ENCODE peak calls at places on chromosome 6, in four cellular contexts. One of them, this sample, is unnamed.

GRCh38 chr6:139982652-139983051 is 608.2 kb upstream of the CITED2 start:
- DNase-seq in heart left ventricle: no peak
- DNase-seq in amygdala: no peak
- DNase-seq in mesothelial cell of epicardium: no peak
- DNase-seq in this sample: no peak

GRCh38 chr6:15674690-15675386 is 12.0 kb upstream of the DTNBP1 start:
- DNase-seq in mesothelial cell of epicardium: no peak
- DNase-seq in heart left ventricle: no peak
- DNase-seq in amygdala: no peak
- DNase-seq in this sample: no peak

GRCh38 chr6:158042245-158042798 is 60.7 kb downstream of the SYNJ2 start:
- DNase-seq in heart left ventricle: peak; percentile 70
- DNase-seq in amygdala: no peak
- DNase-seq in mesothelial cell of epicardium: no peak
- DNase-seq in this sample: peak; percentile 80

GRCh38 chr6:33427585-33428218 is 7.8 kb downstream of the SYNGAP1 start:
- DNase-seq in amygdala: no peak
- DNase-seq in heart left ventricle: peak; percentile 68
- DNase-seq in mesothelial cell of epicardium: no peak
- DNase-seq in this sample: peak; percentile 93

GRCh38 chr6:157235600-157236039 is 87.7 kb downstream of the TMEM242 start:
- DNase-seq in amygdala: no peak
- DNase-seq in heart left ventricle: peak; percentile 71
- DNase-seq in mesothelial cell of epicardium: no peak
- DNase-seq in this sample: peak; percentile 40

GRCh38 chr6:145962581-145962980 is 1.6 kb downstream of the SHPRH start:
- DNase-seq in heart left ventricle: no peak
- DNase-seq in mesothelial cell of epicardium: no peak
- DNase-seq in amygdala: no peak
- DNase-seq in this sample: no peak

GRCh38 chr6:146770965-146771735 is 172.4 kb downstream of the ADGB start:
- DNase-seq in heart left ventricle: peak; percentile 79
- DNase-seq in amygdala: no peak
- DNase-seq in mesothelial cell of epicardium: no peak
- DNase-seq in this sample: peak; percentile 72

GRCh38 chr6:12371641-12372146 is 81.5 kb downstream of the EDN1 start:
- DNase-seq in amygdala: no peak
- DNase-seq in mesothelial cell of epicardium: no peak
- DNase-seq in heart left ventricle: no peak
- DNase-seq in this sample: no peak

GRCh38 chr6:127547215-127547614 is 28.1 kb upstream of the MTCL3 start:
- DNase-seq in heart left ventricle: no peak
- DNase-seq in amygdala: no peak
- DNase-seq in mesothelial cell of epicardium: no peak
- DNase-seq in this sample: no peak

GRCh38 chr6:150596439-150596838 is 3.2 kb upstream of the PLEKHG1 start:
- DNase-seq in heart left ventricle: no peak
- DNase-seq in mesothelial cell of epicardium: no peak
- DNase-seq in amygdala: no peak
- DNase-seq in this sample: no peak

GRCh38 chr6:27889275-27889627 is 22.9 kb downstream of the OR2B2 start:
- DNase-seq in heart left ventricle: no peak
- DNase-seq in mesothelial cell of epicardium: no peak
- DNase-seq in amygdala: no peak
- DNase-seq in this sample: no peak

GRCh38 chr6:52575490-52575868 is 1.4 kb downstream of the TRAM2 start:
- DNase-seq in heart left ventricle: no peak
- DNase-seq in mesothelial cell of epicardium: no peak
- DNase-seq in amygdala: no peak
- DNase-seq in this sample: no peak

GRCh38 chr6:100881707-100882040 is 545 bp upstream of the ASCC3 start:
- DNase-seq in mesothelial cell of epicardium: no peak
- DNase-seq in heart left ventricle: no peak
- DNase-seq in amygdala: no peak
- DNase-seq in this sample: no peak

GRCh38 chr6:46555129-46555528 is 63.9 kb upstream of the RCAN2 start:
- DNase-seq in heart left ventricle: no peak
- DNase-seq in mesothelial cell of epicardium: no peak
- DNase-seq in amygdala: no peak
- DNase-seq in this sample: no peak

GRCh38 chr6:1574895-1575212 is 34.9 kb upstream of the FOXC1 start:
- DNase-seq in mesothelial cell of epicardium: no peak
- DNase-seq in heart left ventricle: no peak
- DNase-seq in amygdala: no peak
- DNase-seq in this sample: no peak

GRCh38 chr6:168619560-168620314 is 178.8 kb downstream of the SMOC2 start:
- DNase-seq in heart left ventricle: no peak
- DNase-seq in amygdala: no peak
- DNase-seq in mesothelial cell of epicardium: no peak
- DNase-seq in this sample: no peak

GRCh38 chr6:160120087-160120486 is 1.5 kb upstream of the SLC22A1 start:
- DNase-seq in mesothelial cell of epicardium: no peak
- DNase-seq in amygdala: no peak
- DNase-seq in heart left ventricle: no peak
- DNase-seq in this sample: no peak

GRCh38 chr6:158481612-158482473 is 78.0 kb upstream of the TMEM181 start:
- DNase-seq in amygdala: no peak
- DNase-seq in heart left ventricle: no peak
- DNase-seq in mesothelial cell of epicardium: no peak
- DNase-seq in this sample: no peak

GRCh38 chr6:119034827-119035458 is 43.5 kb downstream of the FAM184A start:
- DNase-seq in mesothelial cell of epicardium: no peak
- DNase-seq in amygdala: no peak
- DNase-seq in heart left ventricle: no peak
- DNase-seq in this sample: no peak

GRCh38 chr6:1068068-1068467 is 243.8 kb upstream of the FOXQ1 start:
- DNase-seq in mesothelial cell of epicardium: no peak
- DNase-seq in heart left ventricle: no peak
- DNase-seq in amygdala: no peak
- DNase-seq in this sample: no peak

GRCh38 chr6:107716688-107717089 is 107.4 kb downstream of the SCML4 start:
- DNase-seq in mesothelial cell of epicardium: no peak
- DNase-seq in heart left ventricle: no peak
- DNase-seq in amygdala: no peak
- DNase-seq in this sample: peak; percentile 12

GRCh38 chr6:31663961-31664789 is 622 bp downstream of the GPANK1 start:
- DNase-seq in mesothelial cell of epicardium: no peak
- DNase-seq in heart left ventricle: peak; percentile 52
- DNase-seq in amygdala: no peak
- DNase-seq in this sample: peak; percentile 42

GRCh38 chr6:5906340-5906670 is 100.4 kb downstream of the NRN1 start:
- DNase-seq in heart left ventricle: no peak
- DNase-seq in mesothelial cell of epicardium: no peak
- DNase-seq in amygdala: no peak
- DNase-seq in this sample: no peak

GRCh38 chr6:43809417-43810305 is 39.6 kb downstream of the VEGFA start:
- DNase-seq in heart left ventricle: no peak
- DNase-seq in mesothelial cell of epicardium: no peak
- DNase-seq in amygdala: no peak
- DNase-seq in this sample: peak; percentile 56